ENCODE peak calls at places on chromosome 12, in seven cellular contexts. Z, I, E, C, R, G and Y are unnamed samples.

GRCh38 chr12:108806921-108807320 is 50.5 kb downstream of the SSH1 start:
- DNase-seq in Z (no peak), I (no peak), E (no peak), C (no peak), R (no peak), G (no peak), Y (no peak)

GRCh38 chr12:62859203-62859799 is 75.6 kb downstream of the PPM1H start:
- DNase-seq in Z (no peak), I (no peak), E (no peak), C (no peak), R (no peak), G (no peak), Y (no peak)

GRCh38 chr12:57051011-57051410 is 1.1 kb upstream of the MYO1A start:
- DNase-seq in Z (no peak), I (no peak), E (no peak), C (no peak), R (no peak), G (no peak), Y (no peak)

GRCh38 chr12:91620949-91621348 is 438.3 kb upstream of the DCN start:
- DNase-seq in Z (no peak), I (no peak), E (no peak), C (no peak), R (no peak), G (no peak), Y (no peak)

GRCh38 chr12:79689041-79689476 is 1.7 kb downstream of the PAWR start:
- DNase-seq in Z (no peak), I (no peak), E (no peak), C (no peak), R (peak), G (no peak), Y (peak)

GRCh38 chr12:96063046-96063445 is 27.7 kb upstream of the LTA4H start:
- DNase-seq in Z (no peak), I (no peak), E (no peak), C (no peak), R (no peak), G (no peak), Y (peak)

GRCh38 chr12:98814254-98814653 is 169.2 kb downstream of the APAF1 start:
- DNase-seq in Z (no peak), I (no peak), E (no peak), C (peak), R (no peak), G (no peak), Y (peak)

GRCh38 chr12:7060353-7060954 is at the start of gene C1S:
- DNase-seq in Z (no peak), I (peak), E (no peak), C (no peak), R (no peak), G (no peak), Y (peak)

GRCh38 chr12:79187032-79187431 is 322.5 kb downstream of the SYT1 start:
- DNase-seq in Z (no peak), I (no peak), E (no peak), C (no peak), R (no peak), G (no peak), Y (no peak)

GRCh38 chr12:122021822-122022392 is at the start of gene BCL7A:
- DNase-seq in Z (peak), I (peak), E (no peak), C (no peak), R (peak), G (no peak), Y (peak)

GRCh38 chr12:125128806-125129571 is 63.8 kb downstream of the AACS start:
- DNase-seq in Z (no peak), I (no peak), E (no peak), C (no peak), R (no peak), G (no peak), Y (peak)

GRCh38 chr12:58395470-58395869 is 454.1 kb downstream of the ATP23 start:
- DNase-seq in Z (no peak), I (no peak), E (no peak), C (no peak), R (no peak), G (no peak), Y (no peak)

GRCh38 chr12:132263061-132263360 is 66.4 kb downstream of the GALNT9 start:
- DNase-seq in Z (no peak), I (no peak), E (no peak), C (no peak), R (no peak), G (no peak), Y (peak)

GRCh38 chr12:111435661-111436201 is 30.0 kb downstream of the SH2B3 start:
- DNase-seq in Z (no peak), I (no peak), E (peak), C (no peak), R (no peak), G (no peak), Y (peak)

GRCh38 chr12:113758165-113758924 is 207.8 kb downstream of the RBM19 start:
- DNase-seq in Z (no peak), I (no peak), E (no peak), C (no peak), R (no peak), G (no peak), Y (no peak)

GRCh38 chr12:98424726-98425401 is 90.5 kb upstream of the TMPO start:
- DNase-seq in Z (peak), I (peak), E (peak), C (peak), R (no peak), G (peak), Y (peak)

GRCh38 chr12:51217968-51218606 is at the start of gene POU6F1:
- DNase-seq in Z (peak), I (peak), E (peak), C (no peak), R (peak), G (peak), Y (peak)

GRCh38 chr12:111605931-111606625 is 7.0 kb upstream of the ATXN2 start:
- DNase-seq in Z (no peak), I (no peak), E (no peak), C (no peak), R (no peak), G (no peak), Y (peak)

GRCh38 chr12:74889563-74890236 is 319.9 kb downstream of the KCNC2 start:
- DNase-seq in Z (no peak), I (peak), E (no peak), C (peak), R (no peak), G (no peak), Y (peak)

GRCh38 chr12:113040722-113041168 is 15.8 kb upstream of the DTX1 start:
- DNase-seq in Z (no peak), I (peak), E (peak), C (peak), R (no peak), G (no peak), Y (no peak)

GRCh38 chr12:102959391-102959790 is 1.9 kb downstream of the ASCL1 start:
- DNase-seq in Z (no peak), I (no peak), E (no peak), C (no peak), R (no peak), G (no peak), Y (no peak)

GRCh38 chr12:108915632-108916133 is 35.8 kb downstream of the DAO start:
- DNase-seq in Z (no peak), I (no peak), E (no peak), C (no peak), R (no peak), G (no peak), Y (no peak)

GRCh38 chr12:2834581-2835491 is at the start of gene NRIP2:
- DNase-seq in Z (no peak), I (peak), E (no peak), C (no peak), R (no peak), G (no peak), Y (no peak)

GRCh38 chr12:132222096-132222807 is 78.0 kb downstream of the NOC4L start:
- DNase-seq in Z (no peak), I (peak), E (no peak), C (no peak), R (no peak), G (peak), Y (no peak)

GRCh38 chr12:1197264-1198018 is 206.4 kb downstream of the ERC1 start:
- DNase-seq in Z (no peak), I (peak), E (no peak), C (no peak), R (no peak), G (no peak), Y (no peak)

GRCh38 chr12:123078114-123078465 is 72.8 kb downstream of the PITPNM2 start:
- DNase-seq in Z (no peak), I (no peak), E (no peak), C (no peak), R (no peak), G (no peak), Y (no peak)

GRCh38 chr12:91172051-91172450 is 10.6 kb downstream of the DCN start:
- DNase-seq in Z (no peak), I (no peak), E (no peak), C (no peak), R (no peak), G (no peak), Y (no peak)

GRCh38 chr12:54977155-54977554 is 7.4 kb downstream of the TESPA1 start:
- DNase-seq in Z (no peak), I (peak), E (no peak), C (no peak), R (no peak), G (no peak), Y (no peak)

GRCh38 chr12:67940780-67941243 is 48.4 kb upstream of the IFNG-AS1 start:
- DNase-seq in Z (no peak), I (peak), E (no peak), C (no peak), R (no peak), G (no peak), Y (no peak)

GRCh38 chr12:85923767-85924331 is 49.8 kb downstream of the NTS start:
- DNase-seq in Z (no peak), I (peak), E (no peak), C (peak), R (no peak), G (no peak), Y (peak)

GRCh38 chr12:54784115-54784514 is 70.2 kb upstream of the MUCL1 start:
- DNase-seq in Z (no peak), I (no peak), E (no peak), C (no peak), R (no peak), G (no peak), Y (no peak)

GRCh38 chr12:117045175-117045997 is 53.8 kb downstream of the TESC start:
- DNase-seq in Z (no peak), I (no peak), E (no peak), C (no peak), R (no peak), G (no peak), Y (peak)